ENCODE peak calls at places on chromosomes 12 and 14, in five cellular contexts. H is T-helper 2 cell, G is Right ventricle myocardium superior, F is epithelial cell of prostate, V is stomach. C is an unnamed sample.

GRCh38 chr14:76203086-76204001 is 51.6 kb downstream of the GPATCH2L start:
- DNase-seq in V (no peak), F (peak; percentile 92), G (no peak), H (no peak), C (peak; percentile 50)

GRCh38 chr14:59897757-59898383 is 22.1 kb upstream of the LRRC9 start:
- DNase-seq in F (no peak), G (no peak), H (peak; percentile 8), V (peak; percentile 44), C (no peak)

GRCh38 chr12:28870839-28871440 is 278.1 kb upstream of the FAR2 start:
- DNase-seq in V (no peak), G (no peak), F (no peak), H (no peak), C (no peak)

GRCh38 chr14:91330111-91330696 is 85.7 kb upstream of the GPR68 start:
- DNase-seq in G (no peak), V (no peak), H (no peak), F (no peak), C (no peak)

GRCh38 chr12:45729233-45730115 is at the start of gene ARID2:
- DNase-seq in F (no peak), H (peak; percentile 84), G (peak; percentile 75), V (peak; percentile 67), C (peak; percentile 66)

GRCh38 chr12:27821259-27821973 is 41.4 kb upstream of the MANSC4 start:
- DNase-seq in G (no peak), H (peak; percentile 62), V (peak; percentile 29), F (no peak), C (peak; percentile 22)

GRCh38 chr14:100190126-100190525 is 30.7 kb upstream of the DEGS2 start:
- DNase-seq in F (no peak), G (no peak), V (no peak), H (no peak), C (no peak)

GRCh38 chr12:12883369-12884001 is 7.9 kb upstream of the GPRC5A start:
- DNase-seq in H (no peak), V (peak; percentile 47), G (no peak), F (peak; percentile 83), C (no peak)

GRCh38 chr14:36085861-36086260 is 90.7 kb downstream of the PTCSC3 start:
- DNase-seq in G (no peak), H (no peak), V (no peak), F (no peak), C (no peak)

GRCh38 chr12:75969768-75970167 is 61.8 kb downstream of the PHLDA1 start:
- DNase-seq in F (no peak), V (no peak), H (no peak), G (no peak), C (no peak)

GRCh38 chr12:109753054-109753401 is 39.4 kb downstream of the FAM222A start:
- DNase-seq in V (peak; percentile 23), F (no peak), G (peak; percentile 15), H (no peak), C (no peak)

GRCh38 chr12:76457010-76457409 is 102.6 kb downstream of the OSBPL8 start:
- DNase-seq in V (no peak), F (no peak), H (no peak), G (no peak), C (no peak)